ENCODE peak calls at places on chromosome 14, in seven cellular contexts. One of them, this sample, is unnamed.

GRCh38 chr14:61489932-61490331 is 168.6 kb downstream of the PRKCH start:
- DNase-seq in fibroblast of pulmonary artery: no peak
- DNase-seq in lower leg skin: no peak
- DNase-seq in uterus: no peak
- DNase-seq in esophagus squamous epithelium: no peak
- DNase-seq in fibroblast of mammary gland: no peak
- DNase-seq in CD8-positive, alpha-beta T cell: no peak
- DNase-seq in this sample: peak; percentile 48

GRCh38 chr14:74765721-74766120 is 2.6 kb downstream of the YLPM1 start:
- DNase-seq in CD8-positive, alpha-beta T cell: no peak
- DNase-seq in lower leg skin: no peak
- DNase-seq in esophagus squamous epithelium: no peak
- DNase-seq in fibroblast of pulmonary artery: no peak
- DNase-seq in fibroblast of mammary gland: no peak
- DNase-seq in uterus: no peak
- DNase-seq in this sample: no peak

GRCh38 chr14:92589213-92589852 is 75.8 kb downstream of the RIN3 start:
- DNase-seq in fibroblast of pulmonary artery: peak; percentile 56
- DNase-seq in CD8-positive, alpha-beta T cell: no peak
- DNase-seq in esophagus squamous epithelium: no peak
- DNase-seq in uterus: peak; percentile 37
- DNase-seq in fibroblast of mammary gland: peak; percentile 66
- DNase-seq in lower leg skin: no peak
- DNase-seq in this sample: peak; percentile 55

GRCh38 chr14:60349663-60350365 is 100.8 kb downstream of the PPM1A start:
- DNase-seq in uterus: no peak
- DNase-seq in fibroblast of mammary gland: peak; percentile 65
- DNase-seq in fibroblast of pulmonary artery: peak; percentile 65
- DNase-seq in lower leg skin: no peak
- DNase-seq in esophagus squamous epithelium: no peak
- DNase-seq in CD8-positive, alpha-beta T cell: no peak
- DNase-seq in this sample: peak; percentile 67

GRCh38 chr14:51547260-51547659 is 104.5 kb upstream of the FRMD6 start:
- DNase-seq in lower leg skin: no peak
- DNase-seq in fibroblast of pulmonary artery: peak; percentile 99
- DNase-seq in uterus: peak; percentile 76
- DNase-seq in esophagus squamous epithelium: no peak
- DNase-seq in fibroblast of mammary gland: peak; percentile 100
- DNase-seq in CD8-positive, alpha-beta T cell: no peak
- DNase-seq in this sample: peak; percentile 100

GRCh38 chr14:71322660-71323250 is 415.5 kb downstream of the PCNX1 start:
- DNase-seq in fibroblast of mammary gland: peak; percentile 71
- DNase-seq in CD8-positive, alpha-beta T cell: no peak
- DNase-seq in esophagus squamous epithelium: no peak
- DNase-seq in fibroblast of pulmonary artery: peak; percentile 79
- DNase-seq in uterus: no peak
- DNase-seq in lower leg skin: no peak
- DNase-seq in this sample: peak; percentile 81

GRCh38 chr14:21107360-21107781 is 6.5 kb downstream of the TMEM253 start:
- DNase-seq in fibroblast of pulmonary artery: peak; percentile 42
- DNase-seq in CD8-positive, alpha-beta T cell: no peak
- DNase-seq in lower leg skin: no peak
- DNase-seq in fibroblast of mammary gland: peak; percentile 81
- DNase-seq in uterus: no peak
- DNase-seq in esophagus squamous epithelium: no peak
- DNase-seq in this sample: no peak

GRCh38 chr14:60090864-60091519 is 731 bp upstream of the PCNX4 start:
- DNase-seq in fibroblast of mammary gland: peak; percentile 81
- DNase-seq in lower leg skin: no peak
- DNase-seq in esophagus squamous epithelium: peak; percentile 5
- DNase-seq in CD8-positive, alpha-beta T cell: peak; percentile 51
- DNase-seq in uterus: peak; percentile 66
- DNase-seq in fibroblast of pulmonary artery: peak; percentile 85
- DNase-seq in this sample: peak; percentile 91

GRCh38 chr14:52950410-52950897 is 396 bp downstream of the FERMT2 start:
- DNase-seq in esophagus squamous epithelium: no peak
- DNase-seq in lower leg skin: peak; percentile 92
- DNase-seq in uterus: peak; percentile 72
- DNase-seq in fibroblast of mammary gland: peak; percentile 44
- DNase-seq in CD8-positive, alpha-beta T cell: peak; percentile 54
- DNase-seq in fibroblast of pulmonary artery: peak; percentile 47
- DNase-seq in this sample: peak; percentile 49

GRCh38 chr14:32006267-32007110 is 70.6 kb upstream of the ARHGAP5 start:
- DNase-seq in fibroblast of pulmonary artery: no peak
- DNase-seq in uterus: no peak
- DNase-seq in esophagus squamous epithelium: no peak
- DNase-seq in lower leg skin: no peak
- DNase-seq in fibroblast of mammary gland: no peak
- DNase-seq in CD8-positive, alpha-beta T cell: no peak
- DNase-seq in this sample: no peak

GRCh38 chr14:20807304-20807956 is 4.8 kb upstream of the RNASE1 start:
- DNase-seq in fibroblast of pulmonary artery: no peak
- DNase-seq in fibroblast of mammary gland: no peak
- DNase-seq in esophagus squamous epithelium: no peak
- DNase-seq in uterus: no peak
- DNase-seq in CD8-positive, alpha-beta T cell: no peak
- DNase-seq in lower leg skin: no peak
- DNase-seq in this sample: no peak

GRCh38 chr14:96698846-96699543 is 98.2 kb upstream of the VRK1 start:
- DNase-seq in fibroblast of pulmonary artery: no peak
- DNase-seq in fibroblast of mammary gland: no peak
- DNase-seq in esophagus squamous epithelium: no peak
- DNase-seq in uterus: no peak
- DNase-seq in lower leg skin: no peak
- DNase-seq in CD8-positive, alpha-beta T cell: no peak
- DNase-seq in this sample: no peak

GRCh38 chr14:67514203-67514607 is 18.9 kb upstream of the PLEKHH1 start:
- DNase-seq in esophagus squamous epithelium: no peak
- DNase-seq in fibroblast of mammary gland: no peak
- DNase-seq in lower leg skin: no peak
- DNase-seq in uterus: peak; percentile 35
- DNase-seq in CD8-positive, alpha-beta T cell: no peak
- DNase-seq in fibroblast of pulmonary artery: no peak
- DNase-seq in this sample: no peak

GRCh38 chr14:51996148-51996746 is 6.9 kb downstream of the RTRAF start:
- DNase-seq in CD8-positive, alpha-beta T cell: no peak
- DNase-seq in fibroblast of pulmonary artery: peak; percentile 85
- DNase-seq in fibroblast of mammary gland: peak; percentile 78
- DNase-seq in lower leg skin: no peak
- DNase-seq in esophagus squamous epithelium: no peak
- DNase-seq in uterus: no peak
- DNase-seq in this sample: peak; percentile 87

GRCh38 chr14:36967892-36968555 is 204.4 kb downstream of the SLC25A21 start:
- DNase-seq in CD8-positive, alpha-beta T cell: no peak
- DNase-seq in fibroblast of mammary gland: no peak
- DNase-seq in esophagus squamous epithelium: no peak
- DNase-seq in fibroblast of pulmonary artery: no peak
- DNase-seq in lower leg skin: no peak
- DNase-seq in uterus: no peak
- DNase-seq in this sample: no peak

GRCh38 chr14:94172545-94172944 is 1.6 kb upstream of the PPP4R4 start:
- DNase-seq in CD8-positive, alpha-beta T cell: no peak
- DNase-seq in uterus: no peak
- DNase-seq in esophagus squamous epithelium: no peak
- DNase-seq in fibroblast of mammary gland: no peak
- DNase-seq in fibroblast of pulmonary artery: no peak
- DNase-seq in lower leg skin: no peak
- DNase-seq in this sample: no peak

GRCh38 chr14:104401785-104402184 is 177.8 kb upstream of the C14orf180 start:
- DNase-seq in esophagus squamous epithelium: no peak
- DNase-seq in fibroblast of mammary gland: no peak
- DNase-seq in CD8-positive, alpha-beta T cell: no peak
- DNase-seq in lower leg skin: no peak
- DNase-seq in fibroblast of pulmonary artery: no peak
- DNase-seq in uterus: no peak
- DNase-seq in this sample: no peak

GRCh38 chr14:22651586-22651985 is 7.4 kb upstream of the OR6J1 start:
- DNase-seq in fibroblast of mammary gland: peak; percentile 37
- DNase-seq in uterus: no peak
- DNase-seq in esophagus squamous epithelium: no peak
- DNase-seq in lower leg skin: no peak
- DNase-seq in CD8-positive, alpha-beta T cell: no peak
- DNase-seq in fibroblast of pulmonary artery: no peak
- DNase-seq in this sample: no peak

GRCh38 chr14:71725802-71726638 is 206.2 kb upstream of the RGS6 start:
- DNase-seq in esophagus squamous epithelium: no peak
- DNase-seq in uterus: no peak
- DNase-seq in fibroblast of mammary gland: peak; percentile 89
- DNase-seq in CD8-positive, alpha-beta T cell: no peak
- DNase-seq in lower leg skin: no peak
- DNase-seq in fibroblast of pulmonary artery: peak; percentile 85
- DNase-seq in this sample: peak; percentile 87

GRCh38 chr14:64203366-64204006 is 90.7 kb downstream of the ESR2 start:
- DNase-seq in lower leg skin: no peak
- DNase-seq in esophagus squamous epithelium: no peak
- DNase-seq in CD8-positive, alpha-beta T cell: no peak
- DNase-seq in uterus: no peak
- DNase-seq in fibroblast of mammary gland: no peak
- DNase-seq in fibroblast of pulmonary artery: no peak
- DNase-seq in this sample: no peak

GRCh38 chr14:104708606-104709268 is 15.3 kb upstream of the ADSS1 start:
- DNase-seq in CD8-positive, alpha-beta T cell: peak; percentile 84
- DNase-seq in esophagus squamous epithelium: no peak
- DNase-seq in fibroblast of mammary gland: peak; percentile 58
- DNase-seq in lower leg skin: peak; percentile 94
- DNase-seq in uterus: peak; percentile 71
- DNase-seq in fibroblast of pulmonary artery: peak; percentile 65
- DNase-seq in this sample: peak; percentile 62

GRCh38 chr14:41558527-41558926 is 48.1 kb upstream of the LRFN5 start:
- DNase-seq in fibroblast of mammary gland: no peak
- DNase-seq in esophagus squamous epithelium: no peak
- DNase-seq in uterus: no peak
- DNase-seq in CD8-positive, alpha-beta T cell: no peak
- DNase-seq in lower leg skin: no peak
- DNase-seq in fibroblast of pulmonary artery: no peak
- DNase-seq in this sample: no peak

GRCh38 chr14:56189306-56189705 is 71.1 kb downstream of the PELI2 start:
- DNase-seq in fibroblast of mammary gland: peak; percentile 85
- DNase-seq in esophagus squamous epithelium: no peak
- DNase-seq in lower leg skin: no peak
- DNase-seq in fibroblast of pulmonary artery: peak; percentile 78
- DNase-seq in uterus: peak; percentile 84
- DNase-seq in CD8-positive, alpha-beta T cell: no peak
- DNase-seq in this sample: peak; percentile 60

GRCh38 chr14:56821807-56822615 is 11.7 kb upstream of the OTX2 start:
- DNase-seq in uterus: no peak
- DNase-seq in CD8-positive, alpha-beta T cell: no peak
- DNase-seq in lower leg skin: no peak
- DNase-seq in fibroblast of mammary gland: no peak
- DNase-seq in fibroblast of pulmonary artery: no peak
- DNase-seq in esophagus squamous epithelium: no peak
- DNase-seq in this sample: no peak

GRCh38 chr14:58768977-58769376 is 131.2 kb downstream of the DACT1 start:
- DNase-seq in esophagus squamous epithelium: no peak
- DNase-seq in fibroblast of pulmonary artery: no peak
- DNase-seq in fibroblast of mammary gland: no peak
- DNase-seq in lower leg skin: no peak
- DNase-seq in CD8-positive, alpha-beta T cell: no peak
- DNase-seq in uterus: no peak
- DNase-seq in this sample: no peak

GRCh38 chr14:74733241-74733640 is 20.3 kb downstream of the FCF1 start:
- DNase-seq in fibroblast of mammary gland: no peak
- DNase-seq in CD8-positive, alpha-beta T cell: no peak
- DNase-seq in lower leg skin: no peak
- DNase-seq in fibroblast of pulmonary artery: no peak
- DNase-seq in uterus: no peak
- DNase-seq in esophagus squamous epithelium: no peak
- DNase-seq in this sample: no peak

GRCh38 chr14:24162083-24162482 is 1.0 kb downstream of the IRF9 start:
- DNase-seq in uterus: no peak
- DNase-seq in fibroblast of pulmonary artery: peak; percentile 57
- DNase-seq in fibroblast of mammary gland: peak; percentile 48
- DNase-seq in CD8-positive, alpha-beta T cell: no peak
- DNase-seq in lower leg skin: no peak
- DNase-seq in esophagus squamous epithelium: no peak
- DNase-seq in this sample: peak; percentile 33

GRCh38 chr14:46401066-46401465 is 250.5 kb downstream of the RPL10L start:
- DNase-seq in uterus: no peak
- DNase-seq in fibroblast of pulmonary artery: no peak
- DNase-seq in lower leg skin: no peak
- DNase-seq in fibroblast of mammary gland: no peak
- DNase-seq in esophagus squamous epithelium: no peak
- DNase-seq in CD8-positive, alpha-beta T cell: no peak
- DNase-seq in this sample: no peak

GRCh38 chr14:104441275-104442106 is 138.1 kb upstream of the C14orf180 start:
- DNase-seq in uterus: no peak
- DNase-seq in CD8-positive, alpha-beta T cell: peak; percentile 45
- DNase-seq in lower leg skin: peak; percentile 80
- DNase-seq in fibroblast of mammary gland: no peak
- DNase-seq in fibroblast of pulmonary artery: no peak
- DNase-seq in esophagus squamous epithelium: no peak
- DNase-seq in this sample: no peak

GRCh38 chr14:91010153-91010533 is 50.3 kb downstream of the RPS6KA5 start:
- DNase-seq in fibroblast of pulmonary artery: no peak
- DNase-seq in fibroblast of mammary gland: no peak
- DNase-seq in CD8-positive, alpha-beta T cell: no peak
- DNase-seq in uterus: no peak
- DNase-seq in lower leg skin: no peak
- DNase-seq in esophagus squamous epithelium: no peak
- DNase-seq in this sample: no peak
- TF ChIP-seq CTCF in fibroblast of pulmonary artery: no peak
- TF ChIP-seq CTCF in fibroblast of mammary gland: no peak
- TF ChIP-seq CTCF in CD8-positive, alpha-beta T cell: no peak
- TF ChIP-seq CTCF in uterus: no peak
- TF ChIP-seq CTCF in lower leg skin: no peak
- TF ChIP-seq CTCF in esophagus squamous epithelium: no peak
- TF ChIP-seq CTCF in this sample: no peak

DNA sequence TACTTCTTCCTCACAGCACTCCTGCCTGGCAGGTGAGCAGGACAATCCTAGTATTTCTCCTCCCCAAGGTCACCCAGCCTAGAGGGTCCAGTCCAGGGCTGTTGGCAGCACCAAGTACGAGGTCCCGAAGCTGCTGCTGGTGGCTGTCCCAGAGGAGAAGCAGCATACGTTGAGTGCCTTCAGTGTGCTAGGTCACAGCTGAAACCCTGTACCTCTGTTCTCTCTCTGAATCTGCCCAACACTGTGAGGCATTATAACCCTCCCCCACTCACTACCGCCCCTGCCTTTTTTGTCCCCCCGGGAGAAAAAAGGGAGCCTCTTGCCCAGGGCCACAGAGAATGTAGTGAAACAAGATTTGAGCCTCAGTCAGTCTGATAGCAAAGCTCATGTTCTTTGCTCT is 53.4 kb downstream of the PPP2R5C start:
- DNase-seq in CD8-positive, alpha-beta T cell: no peak
- DNase-seq in fibroblast of pulmonary artery: no peak
- DNase-seq in uterus: no peak
- DNase-seq in lower leg skin: no peak
- DNase-seq in esophagus squamous epithelium: no peak
- DNase-seq in fibroblast of mammary gland: no peak
- DNase-seq in this sample: no peak
- H3K4me3 ChIP-seq in CD8-positive, alpha-beta T cell: peak overlapping the region; percentile 14
- H3K4me3 ChIP-seq in fibroblast of pulmonary artery: no peak overlapping the region
- H3K4me3 ChIP-seq in uterus: no peak overlapping the region
- H3K4me3 ChIP-seq in lower leg skin: no peak overlapping the region
- H3K4me3 ChIP-seq in esophagus squamous epithelium: peak overlapping the region; percentile 5
- H3K4me3 ChIP-seq in fibroblast of mammary gland: no peak overlapping the region
- H3K4me3 ChIP-seq in this sample: no peak overlapping the region

GRCh38 chr14:28773917-28774691 is 7.5 kb downstream of the FOXG1 start:
- DNase-seq in fibroblast of mammary gland: peak; percentile 66
- DNase-seq in esophagus squamous epithelium: no peak
- DNase-seq in fibroblast of pulmonary artery: peak; percentile 64
- DNase-seq in lower leg skin: no peak
- DNase-seq in CD8-positive, alpha-beta T cell: no peak
- DNase-seq in uterus: no peak
- DNase-seq in this sample: peak; percentile 58
- TF ChIP-seq CTCF in fibroblast of mammary gland: peak; percentile 52
- TF ChIP-seq CTCF in esophagus squamous epithelium: no peak
- TF ChIP-seq CTCF in fibroblast of pulmonary artery: peak; percentile 56
- TF ChIP-seq CTCF in lower leg skin: no peak
- TF ChIP-seq CTCF in CD8-positive, alpha-beta T cell: no peak
- TF ChIP-seq CTCF in uterus: no peak
- TF ChIP-seq CTCF in this sample: peak; percentile 59

GRCh38 chr14:65434216-65434850 is 21.8 kb downstream of the FUT8 start:
- DNase-seq in CD8-positive, alpha-beta T cell: no peak
- DNase-seq in esophagus squamous epithelium: no peak
- DNase-seq in uterus: no peak
- DNase-seq in fibroblast of pulmonary artery: no peak
- DNase-seq in lower leg skin: no peak
- DNase-seq in fibroblast of mammary gland: no peak
- DNase-seq in this sample: no peak
- H3K4me3 ChIP-seq in CD8-positive, alpha-beta T cell: no peak overlapping the region
- H3K4me3 ChIP-seq in esophagus squamous epithelium: no peak overlapping the region
- H3K4me3 ChIP-seq in uterus: no peak overlapping the region
- H3K4me3 ChIP-seq in fibroblast of pulmonary artery: no peak overlapping the region
- H3K4me3 ChIP-seq in lower leg skin: no peak overlapping the region
- H3K4me3 ChIP-seq in fibroblast of mammary gland: no peak overlapping the region
- H3K4me3 ChIP-seq in this sample: no peak overlapping the region

This sample was measured in cardiac fibroblast.